ENCODE peak calls at places on chromosomes 16 and 17, in seven cellular contexts. V, S, X, M, H, E and U are unnamed samples.

GRCh38 chr16:55297062-55297909 is 26.7 kb upstream of the IRX6 start:
- DNase-seq in V (no peak), X (no peak), E (peak; percentile 76), S (peak; percentile 11), M (no peak), H (no peak), U (peak; percentile 75)

GRCh38 chr17:54840885-54841614 is 59.6 kb upstream of the TOM1L1 start:
- DNase-seq in E (no peak), V (no peak), S (no peak), X (no peak), H (no peak), M (no peak), U (no peak)

GRCh38 chr17:47643116-47643515 is 6.6 kb upstream of the KPNB1 start:
- DNase-seq in S (no peak), H (no peak), E (peak; percentile 41), V (no peak), M (no peak), X (no peak), U (no peak)

GRCh38 chr16:66605177-66605999 is 884 bp downstream of the CMTM3 start:
- DNase-seq in H (peak; percentile 63), X (peak; percentile 40), E (peak; percentile 29), M (peak; percentile 49), S (peak; percentile 81), V (peak; percentile 25), U (peak; percentile 30)

GRCh38 chr16:80824623-80825364 is 20.4 kb upstream of the CDYL2 start:
- DNase-seq in V (no peak), H (peak; percentile 73), E (peak; percentile 24), S (peak; percentile 68), X (peak; percentile 26), M (peak; percentile 31), U (peak; percentile 42)

GRCh38 chr16:68319185-68319908 is 8.5 kb downstream of the PRMT7 start:
- DNase-seq in H (no peak), S (no peak), M (peak; percentile 53), X (no peak), E (no peak), V (peak; percentile 36), U (no peak)

GRCh38 chr16:14564881-14565687 is 65.0 kb downstream of the PARN start:
- DNase-seq in V (no peak), X (no peak), H (no peak), E (peak; percentile 43), S (peak; percentile 5), M (no peak), U (peak; percentile 19)

GRCh38 chr17:64692187-64692586 is 30.1 kb upstream of the SMURF2 start:
- DNase-seq in V (no peak), S (no peak), M (no peak), X (no peak), H (no peak), E (no peak), U (no peak)

GRCh38 chr17:40243756-40244155 is 24.7 kb downstream of the WIPF2 start:
- DNase-seq in V (no peak), H (no peak), X (no peak), M (no peak), S (no peak), E (no peak), U (no peak)

GRCh38 chr16:30131869-30132475 is 9.0 kb upstream of the MAPK3 start:
- DNase-seq in S (no peak), X (no peak), E (no peak), M (no peak), V (no peak), H (no peak), U (no peak)

GRCh38 chr17:78387982-78388941 is 9.8 kb downstream of the PGS1 start:
- DNase-seq in V (no peak), X (peak; percentile 47), H (no peak), M (no peak), S (peak; percentile 63), E (no peak), U (no peak)

GRCh38 chr16:87311387-87311786 is 5.8 kb downstream of the C16orf95 start:
- DNase-seq in M (no peak), H (no peak), V (no peak), X (no peak), S (no peak), E (no peak), U (no peak)

GRCh38 chr17:17453088-17453487 is 23.7 kb upstream of the MED9 start:
- DNase-seq in M (no peak), E (no peak), X (no peak), H (no peak), V (no peak), S (no peak), U (no peak)

GRCh38 chr16:61993076-61993475 is 43.2 kb downstream of the CDH8 start:
- DNase-seq in V (no peak), E (no peak), H (no peak), S (no peak), X (no peak), M (no peak), U (no peak)

GRCh38 chr17:66670211-66670610 is 164.7 kb upstream of the CACNG5 start:
- DNase-seq in X (no peak), S (no peak), E (no peak), M (no peak), V (no peak), H (no peak), U (no peak)

GRCh38 chr16:11759163-11759834 is 16.6 kb upstream of the TXNDC11 start:
- DNase-seq in H (peak; percentile 20), V (no peak), E (no peak), M (no peak), X (no peak), S (no peak), U (no peak)

GRCh38 chr17:75846701-75847594 is 2.7 kb upstream of the UNC13D start:
- DNase-seq in S (no peak), V (no peak), H (no peak), M (no peak), X (no peak), E (no peak), U (no peak)

GRCh38 chr17:34300652-34301390 is 15.3 kb downstream of the CCL11 start:
- DNase-seq in H (peak; percentile 22), S (peak; percentile 84), V (no peak), M (no peak), E (no peak), X (no peak), U (no peak)

GRCh38 chr17:35082073-35082657 is 18.7 kb upstream of the RFFL start:
- DNase-seq in V (no peak), X (no peak), E (peak; percentile 84), H (peak; percentile 31), M (no peak), S (peak; percentile 86), U (peak; percentile 79)

GRCh38 chr16:69273009-69273408 is 38.1 kb upstream of the VPS4A start:
- DNase-seq in H (no peak), V (no peak), S (no peak), E (no peak), M (no peak), X (no peak), U (no peak)

GRCh38 chr16:1069154-1069553 is 3.4 kb upstream of the SSTR5 start:
- DNase-seq in H (no peak), X (no peak), S (no peak), E (no peak), V (no peak), M (no peak), U (no peak)

GRCh38 chr16:53864819-53865491 is 161.0 kb downstream of the FTO start:
- DNase-seq in S (peak; percentile 72), M (no peak), V (no peak), X (no peak), H (no peak), E (peak; percentile 78), U (peak; percentile 60)

GRCh38 chr16:23334421-23334853 is 32.3 kb downstream of the SCNN1B start:
- DNase-seq in H (no peak), S (no peak), E (no peak), X (no peak), V (no peak), M (no peak), U (no peak)

GRCh38 chr17:51165680-51166197 is 472 bp upstream of the NME2 start:
- DNase-seq in S (no peak), E (no peak), X (peak; percentile 29), V (no peak), M (no peak), H (peak; percentile 39), U (peak; percentile 38)

GRCh38 chr16:29745126-29745852 is 501 bp downstream of the C16orf54 start:
- DNase-seq in H (no peak), X (no peak), E (no peak), V (peak; percentile 38), M (peak; percentile 66), S (no peak), U (no peak)

GRCh38 chr17:39229274-39229913 is 3.6 kb upstream of the STAC2 start:
- DNase-seq in X (no peak), M (no peak), S (peak; percentile 52), E (no peak), V (no peak), H (peak; percentile 25), U (peak; percentile 57)

GRCh38 chr16:50916040-50916439 is 174.2 kb downstream of the CYLD start:
- DNase-seq in V (no peak), M (no peak), S (no peak), H (no peak), E (peak; percentile 80), X (no peak), U (peak; percentile 50)

GRCh38 chr17:60743812-60744211 is 66.2 kb downstream of the BCAS3 start:
- DNase-seq in X (no peak), H (no peak), V (no peak), M (no peak), E (peak; percentile 78), S (peak; percentile 78), U (peak; percentile 13)

GRCh38 chr17:70563301-70563820 is 394.0 kb downstream of the KCNJ2 start:
- DNase-seq in M (no peak), S (peak; percentile 63), V (no peak), E (no peak), X (no peak), H (peak; percentile 1), U (no peak)

GRCh38 chr16:19086322-19087199 is 19.1 kb downstream of the COQ7 start:
- DNase-seq in E (peak; percentile 74), S (peak; percentile 90), M (peak; percentile 80), V (peak; percentile 86), X (peak; percentile 83), H (peak; percentile 78), U (peak; percentile 81)

GRCh38 chr16:12664334-12664733 is 139.4 kb downstream of the CPPED1 start:
- DNase-seq in H (no peak), V (no peak), S (no peak), X (no peak), E (no peak), M (no peak), U (no peak)

GRCh38 chr17:37844158-37844976 is 79.8 kb upstream of the TBC1D3K start:
- DNase-seq in E (peak; percentile 19), H (no peak), X (peak; percentile 40), V (peak; percentile 62), S (peak; percentile 72), M (peak; percentile 51), U (peak; percentile 50)

GRCh38 chr17:81193470-81194224 is 27.6 kb upstream of the AATK start:
- DNase-seq in V (no peak), E (no peak), H (no peak), S (no peak), X (no peak), M (no peak), U (no peak)

GRCh38 chr16:79972053-79972704 is 371.6 kb upstream of the MAF start:
- DNase-seq in X (no peak), S (no peak), M (no peak), H (no peak), V (no peak), E (peak; percentile 16), U (no peak)

GRCh38 chr16:1509307-1510221 is 16.4 kb downstream of the TELO2 start:
- DNase-seq in H (no peak), M (no peak), S (no peak), V (no peak), X (peak; percentile 60), E (no peak), U (no peak)

GRCh38 chr17:45405250-45406086 is 27.2 kb downstream of the ARHGAP27 start:
- DNase-seq in X (no peak), H (no peak), E (no peak), S (peak; percentile 49), V (no peak), M (no peak), U (no peak)

GRCh38 chr16:12470311-12471229 is 333.1 kb downstream of the CPPED1 start:
- DNase-seq in H (no peak), E (no peak), V (no peak), M (no peak), X (no peak), S (peak; percentile 84), U (no peak)

GRCh38 chr16:69089091-69089912 is 16.2 kb upstream of the HAS3 start:
- DNase-seq in H (peak; percentile 60), E (no peak), V (no peak), M (peak; percentile 29), X (no peak), S (peak; percentile 57), U (no peak)